ENCODE peak calls at places on chromosomes 11 and 22, in six cellular contexts. K is astrocyte of the cerebellum, F is lower leg skin, P is fibroblast of mammary gland, L is dorsolateral prefrontal cortex, I is kidney. A is an unnamed sample.

GRCh38 chr11:24198458-24198857 is 298.4 kb upstream of the LUZP2 start:
- DNase-seq in K (no peak), F (no peak), P (peak), L (no peak), I (no peak), A (no peak)

GRCh38 chr11:60840711-60841430 is 1.0 kb upstream of the CCDC86 start:
- DNase-seq in K (peak), F (no peak), P (peak), L (no peak), I (no peak), A (peak)

GRCh38 chr22:46803031-46803880 is 40.8 kb downstream of the TBC1D22A start:
- DNase-seq in K (no peak), F (peak), P (peak), L (no peak), I (peak), A (peak)

GRCh38 chr22:37121887-37122591 is 12.5 kb upstream of the TMPRSS6 start:
- DNase-seq in K (no peak), F (peak), P (peak), L (no peak), I (no peak), A (peak)

GRCh38 chr22:43528601-43529360 is 117.0 kb downstream of the MPPED1 start:
- DNase-seq in K (no peak), F (peak), P (no peak), L (peak), I (peak), A (no peak)

GRCh38 chr11:7511405-7511804 is 2.4 kb upstream of the PPFIBP2 start:
- DNase-seq in K (no peak), F (peak), P (no peak), L (peak), I (no peak), A (peak)

GRCh38 chr11:75733346-75734107 is 15.9 kb downstream of the MOGAT2 start:
- DNase-seq in K (peak), F (peak), P (no peak), L (no peak), I (no peak), A (peak)

GRCh38 chr11:86370922-86371614 is 3.6 kb upstream of the CCDC81 start:
- DNase-seq in K (no peak), F (no peak), P (peak), L (no peak), I (no peak), A (peak)

GRCh38 chr11:125448136-125448535 is 47.9 kb downstream of the FEZ1 start:
- DNase-seq in K (peak), F (no peak), P (peak), L (no peak), I (no peak), A (peak)

GRCh38 chr11:2440646-2441045 is 3.7 kb downstream of the TRPM5 start:
- DNase-seq in K (no peak), F (no peak), P (no peak), L (no peak), I (peak), A (no peak)

GRCh38 chr11:68373189-68373809 is 60.9 kb downstream of the LRP5 start:
- DNase-seq in K (no peak), F (no peak), P (peak), L (no peak), I (peak), A (peak)

GRCh38 chr11:119497717-119498116 is 74.7 kb upstream of the THY1 start:
- DNase-seq in K (no peak), F (no peak), P (no peak), L (no peak), I (no peak), A (no peak)

GRCh38 chr11:15327786-15328231 is 213.1 kb downstream of the INSC start:
- DNase-seq in K (peak), F (no peak), P (peak), L (peak), I (peak), A (peak)

GRCh38 chr11:92473736-92474135 is 249.1 kb downstream of the FAT3 start:
- DNase-seq in K (no peak), F (no peak), P (no peak), L (no peak), I (no peak), A (no peak)

GRCh38 chr11:69233761-69234136 is 60.2 kb upstream of the MYEOV start:
- DNase-seq in K (no peak), F (peak), P (no peak), L (no peak), I (peak), A (no peak)

GRCh38 chr11:12556788-12557384 is 117.3 kb upstream of the TEAD1 start:
- DNase-seq in K (peak), F (peak), P (peak), L (no peak), I (peak), A (peak)

GRCh38 chr22:48368975-48369525 is 1458.6 kb downstream of the BRD1 start:
- DNase-seq in K (no peak), F (peak), P (no peak), L (no peak), I (no peak), A (no peak)

GRCh38 chr22:49015459-49015858 is 812.2 kb downstream of the BRD1 start:
- DNase-seq in K (no peak), F (peak), P (no peak), L (peak), I (peak), A (no peak)

GRCh38 chr11:9260182-9261146 is 4.7 kb downstream of the DENND5A start:
- DNase-seq in K (no peak), F (no peak), P (no peak), L (no peak), I (no peak), A (no peak)

GRCh38 chr22:48690583-48691317 is 1136.9 kb downstream of the BRD1 start:
- DNase-seq in K (no peak), F (no peak), P (no peak), L (no peak), I (no peak), A (no peak)

GRCh38 chr11:128928400-128928799 is 14.3 kb downstream of the TP53AIP1 start:
- DNase-seq in K (no peak), F (no peak), P (no peak), L (no peak), I (no peak), A (no peak)

GRCh38 chr11:67499808-67500793 is 5.1 kb downstream of the PITPNM1 start:
- DNase-seq in K (no peak), F (no peak), P (no peak), L (no peak), I (peak), A (no peak)

GRCh38 chr22:33255781-33256180 is 197.6 kb upstream of the SYN3 start:
- DNase-seq in K (no peak), F (no peak), P (no peak), L (no peak), I (no peak), A (no peak)

GRCh38 chr22:35172452-35172851 is 84.8 kb upstream of the HMGXB4 start:
- DNase-seq in K (no peak), F (peak), P (no peak), L (no peak), I (no peak), A (no peak)

GRCh38 chr11:130829801-130830562 is 86.3 kb downstream of the SNX19 start:
- DNase-seq in K (no peak), F (no peak), P (peak), L (no peak), I (no peak), A (peak)

GRCh38 chr22:24703101-24703500 is 71.4 kb downstream of the PIWIL3 start:
- DNase-seq in K (no peak), F (no peak), P (peak), L (no peak), I (no peak), A (no peak)

GRCh38 chr22:43185860-43186261 is 1.1 kb downstream of the TTLL12 start:
- DNase-seq in K (no peak), F (peak), P (peak), L (peak), I (peak), A (peak)

GRCh38 chr11:17354070-17354924 is 2.7 kb downstream of the NCR3LG1 start:
- DNase-seq in K (peak), F (no peak), P (peak), L (no peak), I (no peak), A (peak)

GRCh38 chr11:75814369-75814685 is 683 bp upstream of the UVRAG start:
- DNase-seq in K (no peak), F (no peak), P (no peak), L (no peak), I (no peak), A (no peak)

GRCh38 chr11:117230981-117231636 is 764 bp downstream of the PCSK7 start:
- DNase-seq in K (no peak), F (peak), P (no peak), L (no peak), I (no peak), A (no peak)

GRCh38 chr22:45503816-45504702 is 1.4 kb downstream of the FBLN1 start:
- DNase-seq in K (peak), F (no peak), P (peak), L (no peak), I (peak), A (peak)

GRCh38 chr11:11467278-11467677 is 114.2 kb upstream of the CSNK2A3 start:
- DNase-seq in K (no peak), F (no peak), P (no peak), L (no peak), I (no peak), A (no peak)

GRCh38 chr22:48453171-48453570 is 1374.5 kb downstream of the BRD1 start:
- DNase-seq in K (no peak), F (no peak), P (no peak), L (no peak), I (no peak), A (no peak)

GRCh38 chr11:112085822-112086421 is 634 bp downstream of the TIMM8B start:
- DNase-seq in K (no peak), F (no peak), P (peak), L (no peak), I (no peak), A (no peak)

GRCh38 chr22:33917744-33918406 is 2.4 kb downstream of the LARGE1 start:
- DNase-seq in K (no peak), F (no peak), P (peak), L (no peak), I (no peak), A (peak)

GRCh38 chr22:48204296-48204695 is 1441.8 kb downstream of the TBC1D22A start:
- DNase-seq in K (no peak), F (no peak), P (no peak), L (no peak), I (no peak), A (no peak)

GRCh38 chr11:96051820-96052219 is 127.9 kb upstream of the MTMR2 start:
- DNase-seq in K (no peak), F (no peak), P (no peak), L (no peak), I (no peak), A (no peak)

GRCh38 chr11:96049426-96049825 is 125.5 kb upstream of the MTMR2 start:
- DNase-seq in K (no peak), F (no peak), P (peak), L (no peak), I (no peak), A (peak)

GRCh38 chr11:96052921-96053631 is 129.2 kb upstream of the MTMR2 start:
- DNase-seq in K (no peak), F (no peak), P (no peak), L (no peak), I (no peak), A (peak)

GRCh38 chr11:96054870-96055705 is 131.2 kb upstream of the MTMR2 start:
- DNase-seq in K (no peak), F (no peak), P (peak), L (no peak), I (no peak), A (peak)

DNA sequence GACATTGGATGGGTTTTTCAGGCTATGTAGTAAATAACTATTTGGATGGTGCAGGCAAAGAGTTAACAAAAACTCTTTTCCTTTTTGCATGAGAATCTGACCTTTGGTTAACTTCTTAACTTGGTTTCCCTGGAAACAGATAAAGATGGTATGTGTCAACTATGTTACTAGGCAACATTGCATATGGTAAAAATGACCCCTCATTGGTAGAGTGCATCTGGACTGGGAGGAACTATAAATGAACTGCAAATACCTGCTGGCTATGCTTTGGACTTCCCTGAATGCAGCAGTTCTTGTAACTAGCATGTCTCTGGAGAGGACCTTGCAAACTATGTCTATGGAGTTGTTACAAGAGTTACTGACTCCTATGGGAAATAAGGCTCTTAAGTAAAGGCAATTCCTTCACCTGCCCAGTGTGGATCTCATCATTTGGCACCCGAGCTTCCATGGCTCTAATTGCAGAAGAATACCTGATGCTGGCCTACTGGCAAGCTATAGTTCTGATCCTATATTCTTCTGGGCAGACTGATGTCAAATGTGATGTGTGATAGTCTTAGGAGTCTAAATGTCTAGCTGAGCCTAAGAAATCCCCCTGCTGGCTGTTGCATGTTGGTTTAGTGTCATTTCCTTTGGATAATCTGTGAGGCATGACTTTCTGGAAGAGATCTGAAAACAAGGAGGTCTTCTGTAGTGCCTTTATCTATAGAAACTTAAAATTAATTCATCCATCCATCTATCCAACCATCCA is 126.7 kb upstream of the MTMR2 start:
- DNase-seq in K (peak), F (no peak), P (peak), L (no peak), I (no peak), A (peak)
- TF ChIP-seq CTCF in K (no peak), F (no peak), P (peak), L (no peak), I (no peak), A (peak)

DNA sequence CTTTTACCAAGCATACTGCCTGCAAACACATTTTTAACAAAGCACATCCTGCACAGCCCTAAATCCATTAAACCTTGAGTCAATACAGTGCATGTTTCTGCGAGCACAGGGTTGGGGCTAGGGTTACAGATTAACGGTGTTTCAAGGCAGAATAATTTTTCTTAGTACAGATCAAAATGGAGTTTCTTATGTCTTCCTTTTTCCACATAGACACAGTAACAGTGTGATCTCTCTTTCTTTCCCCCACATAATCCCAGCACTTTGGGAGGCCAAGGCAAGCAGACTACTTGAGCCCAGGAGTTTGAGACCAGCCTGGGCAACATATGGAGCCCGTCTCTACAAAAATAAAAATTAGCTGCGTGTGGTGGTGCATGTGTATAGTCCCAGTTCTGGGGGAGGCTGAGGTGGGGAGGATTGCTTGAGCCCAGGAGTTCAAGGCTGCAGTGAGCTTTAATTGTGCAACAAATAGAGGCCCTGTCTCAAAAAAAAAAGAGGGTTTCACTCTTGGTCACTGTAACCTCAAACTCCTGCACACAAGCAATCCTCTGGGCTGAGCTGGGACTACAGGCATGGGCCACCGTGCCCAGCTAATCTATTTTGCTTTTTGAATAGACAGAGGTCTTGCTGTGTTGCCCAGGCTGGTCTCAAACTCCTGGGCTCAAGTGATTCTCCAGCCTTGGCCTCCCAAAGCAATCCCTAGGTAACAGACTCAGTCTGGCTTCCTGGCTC is 19.7 kb upstream of the SLC3A2 start:
- DNase-seq in K (no peak), F (no peak), P (no peak), L (no peak), I (peak), A (no peak)
- H3K4me3 ChIP-seq in K (no peak), F (no peak), P (no peak), L (no peak), I (no peak), A (no peak)

GRCh38 chr11:45210846-45211245 is 64.4 kb downstream of the PRDM11 start:
- DNase-seq in K (no peak), F (no peak), P (no peak), L (no peak), I (no peak), A (no peak)

GRCh38 chr11:45213316-45213665 is 66.9 kb downstream of the PRDM11 start:
- DNase-seq in K (no peak), F (no peak), P (no peak), L (no peak), I (no peak), A (no peak)

GRCh38 chr11:45213717-45214116 is 67.3 kb downstream of the PRDM11 start:
- DNase-seq in K (no peak), F (no peak), P (no peak), L (no peak), I (no peak), A (no peak)

GRCh38 chr11:45211732-45212131 is 65.3 kb downstream of the PRDM11 start:
- DNase-seq in K (no peak), F (no peak), P (no peak), L (no peak), I (no peak), A (no peak)

GRCh38 chr11:45212566-45213315 is 66.3 kb downstream of the PRDM11 start:
- DNase-seq in K (no peak), F (no peak), P (no peak), L (no peak), I (no peak), A (no peak)
- TF ChIP-seq CTCF in K (peak), F (no peak), P (no peak), L (no peak), I (no peak), A (no peak)

GRCh38 chr11:66288138-66288865 is 641 bp downstream of the YIF1A start:
- DNase-seq in K (no peak), F (no peak), P (no peak), L (no peak), I (peak), A (no peak)

GRCh38 chr11:66286699-66287098 is 2.2 kb downstream of the YIF1A start:
- DNase-seq in K (no peak), F (no peak), P (no peak), L (no peak), I (no peak), A (no peak)

GRCh38 chr11:66285250-66285947 is 3.5 kb downstream of the YIF1A start:
- DNase-seq in K (no peak), F (no peak), P (no peak), L (no peak), I (no peak), A (no peak)

GRCh38 chr11:66288866-66289547 is at the start of gene YIF1A:
- DNase-seq in K (peak), F (peak), P (peak), L (peak), I (peak), A (peak)

DNA sequence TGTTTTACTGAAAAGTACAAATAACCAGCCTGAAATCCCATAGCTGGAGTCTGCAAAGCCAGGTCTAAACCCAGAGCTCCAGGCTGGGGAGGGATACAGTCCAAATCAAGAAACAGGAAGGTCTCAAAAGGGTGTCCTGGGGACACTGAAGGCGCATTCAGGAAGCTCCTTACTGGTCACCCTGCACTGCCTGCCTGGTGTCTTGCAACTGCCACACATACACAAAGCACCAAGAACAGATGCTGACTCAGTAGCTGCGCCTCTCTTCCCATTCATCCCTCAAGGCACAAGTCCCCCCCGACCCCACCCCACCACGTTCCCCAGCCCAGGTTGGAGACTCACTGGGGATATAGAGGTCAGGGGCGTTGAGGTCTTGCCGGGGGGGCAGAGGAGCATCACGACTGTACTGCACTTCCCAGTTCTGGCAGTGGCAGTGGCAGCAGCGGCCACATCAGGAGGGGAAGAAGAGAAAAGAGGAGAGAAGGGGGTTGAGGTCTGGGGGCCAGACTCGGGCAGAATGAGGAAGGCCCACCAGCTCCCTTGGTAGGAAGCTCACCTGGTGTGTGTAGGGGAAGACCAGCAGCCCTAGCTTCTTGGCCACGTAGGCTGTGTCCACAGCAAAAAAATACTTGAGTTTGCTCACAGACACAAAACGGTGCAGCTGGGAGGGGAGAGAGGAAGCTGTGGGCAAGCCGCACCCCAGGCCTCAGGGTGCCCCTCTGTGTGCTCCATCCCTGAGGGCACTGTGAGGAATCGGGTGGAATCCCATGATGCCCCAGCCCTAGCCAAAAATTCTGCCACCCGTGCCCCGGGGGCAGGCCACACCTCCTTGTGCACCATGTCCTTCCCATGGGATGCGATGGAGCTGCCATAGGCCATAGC is 1.4 kb downstream of the YIF1A start:
- DNase-seq in K (no peak), F (no peak), P (no peak), L (no peak), I (peak), A (no peak)
- H3K4me3 ChIP-seq in K (peak), F (no peak), P (peak), L (peak), I (peak), A (peak)

GRCh38 chr22:22460635-22461034 is 47.9 kb downstream of the ZNF280B start:
- DNase-seq in K (no peak), F (no peak), P (peak), L (no peak), I (no peak), A (peak)
- TF ChIP-seq CTCF in K (no peak), F (no peak), P (peak), L (peak), I (no peak), A (peak)

A was measured in fibroblast of the aortic adventitia.